ENCODE peak calls at places on chromosomes 6 and 20, in ten cellular contexts. U is astrocyte of the spinal cord, D is prostate gland, L is OCI-LY7, W is coronary artery, V is GM06990, A is hepatocyte, Q is BJ, K is stomach, G is tibial artery. M is an unnamed sample.

GRCh38 chr6:36917541-36918193 is 31.9 kb downstream of the C6orf89 start:
- DNase-seq in V (no peak), G (peak; percentile 78), K (no peak), D (peak; percentile 53), W (peak; percentile 80), A (peak; percentile 25), U (no peak), L (no peak), Q (peak; percentile 98), M (no peak)

GRCh38 chr20:50710492-50711063 is 19.2 kb upstream of the RIPOR3 start:
- DNase-seq in U (no peak), A (no peak), D (no peak), V (no peak), W (no peak), G (no peak), K (no peak), L (no peak), Q (no peak), M (no peak)

GRCh38 chr6:116447052-116447451 is 14.1 kb upstream of the CALHM6 start:
- DNase-seq in K (no peak), D (no peak), G (no peak), W (no peak), L (no peak), U (no peak), A (no peak), V (no peak), Q (no peak), M (no peak)

GRCh38 chr6:38185244-38185643 is 365.7 kb downstream of the ZFAND3 start:
- DNase-seq in D (no peak), Q (no peak), G (no peak), L (no peak), W (peak; percentile 9), V (no peak), A (no peak), U (no peak), K (no peak), M (no peak)

GRCh38 chr6:41071501-41071922 is 644 bp downstream of the OARD1 start:
- DNase-seq in L (peak; percentile 79), U (no peak), W (no peak), A (no peak), D (no peak), V (no peak), G (no peak), Q (peak; percentile 29), K (no peak), M (no peak)

GRCh38 chr6:43911625-43912577 is 141.9 kb downstream of the VEGFA start:
- DNase-seq in W (no peak), D (no peak), K (peak; percentile 63), V (no peak), L (no peak), A (peak; percentile 62), U (no peak), Q (no peak), G (no peak), M (no peak)

GRCh38 chr6:24339932-24340331 is 17.9 kb downstream of the DCDC2 start:
- DNase-seq in D (no peak), Q (no peak), W (no peak), L (no peak), G (no peak), U (no peak), A (no peak), V (no peak), K (no peak), M (no peak)

GRCh38 chr6:27752038-27752885 is 159.9 kb downstream of the OR2B2 start:
- DNase-seq in G (peak; percentile 69), U (peak; percentile 88), K (peak; percentile 58), L (peak; percentile 82), A (peak; percentile 88), W (no peak), D (peak; percentile 70), Q (peak; percentile 33), V (peak; percentile 63), M (peak; percentile 60)

GRCh38 chr6:111803804-111804203 is 69.4 kb downstream of the FYN start:
- DNase-seq in D (no peak), A (no peak), W (no peak), U (peak; percentile 85), K (no peak), Q (no peak), V (no peak), G (no peak), L (no peak), M (no peak)

GRCh38 chr20:64100566-64100888 is 6.8 kb downstream of the NPBWR2 start:
- DNase-seq in V (no peak), L (no peak), W (no peak), K (no peak), D (no peak), U (no peak), G (no peak), A (no peak), Q (no peak), M (no peak)

GRCh38 chr6:160992323-160993314 is 1.1 kb downstream of the MAP3K4 start:
- DNase-seq in U (peak; percentile 80), W (no peak), L (peak; percentile 58), Q (no peak), V (no peak), G (no peak), K (peak; percentile 35), D (peak; percentile 67), A (peak; percentile 80), M (no peak)

GRCh38 chr6:160991411-160992322 is at the start of gene MAP3K4:
- DNase-seq in D (peak; percentile 70), V (peak; percentile 90), K (peak; percentile 81), L (peak; percentile 78), U (peak; percentile 83), A (peak; percentile 90), G (peak; percentile 88), W (peak; percentile 88), Q (no peak), M (peak; percentile 38)

GRCh38 chr6:160998217-160998616 is 6.6 kb downstream of the MAP3K4 start:
- DNase-seq in U (no peak), Q (no peak), K (no peak), V (no peak), A (no peak), L (no peak), W (no peak), G (no peak), D (no peak), M (no peak)

GRCh38 chr6:160996316-160996715 is 4.7 kb downstream of the MAP3K4 start:
- DNase-seq in W (no peak), K (no peak), Q (no peak), D (no peak), G (no peak), V (no peak), A (no peak), L (no peak), U (no peak), M (no peak)

DNA sequence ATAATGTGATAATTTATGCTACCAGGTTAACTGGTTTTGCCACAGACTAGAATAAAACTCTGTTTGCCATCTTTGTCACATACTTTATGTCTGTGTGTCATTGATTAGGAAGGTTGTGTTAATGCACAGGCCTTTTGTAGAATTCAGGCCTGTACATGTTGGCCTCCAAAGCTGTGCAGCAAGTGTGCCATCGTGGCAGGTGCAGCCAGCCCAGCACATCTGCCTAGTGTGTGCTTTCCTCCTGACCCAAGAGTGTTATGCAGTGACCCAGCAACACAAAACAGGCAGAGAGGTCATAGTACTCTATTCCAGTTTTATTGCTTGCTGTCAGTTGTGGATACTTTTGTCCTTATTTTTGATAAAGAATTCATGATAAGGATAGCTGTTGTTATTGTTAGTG is 3.7 kb downstream of the MAP3K4 start:
- DNase-seq in L (no peak), G (no peak), U (no peak), V (no peak), Q (no peak), D (no peak), W (no peak), K (no peak), A (no peak), M (no peak)
- H3K4me3 ChIP-seq in L (no peak overlapping the region), G (no peak overlapping the region), U (no peak overlapping the region), V (no peak overlapping the region), Q (no peak overlapping the region), D (no peak overlapping the region), W (no peak overlapping the region), K (no peak overlapping the region), A (no peak overlapping the region), M (no peak overlapping the region)

GRCh38 chr6:65117854-65118409 is 589.1 kb downstream of the EYS start:
- DNase-seq in V (no peak), Q (no peak), D (no peak), G (no peak), W (no peak), U (no peak), L (no peak), K (no peak), A (no peak), M (no peak)
- TF ChIP-seq CTCF in V (no peak), Q (no peak), D (no peak), G (no peak), W (no peak), U (no peak), L (no peak), K (no peak), A (no peak), M (no peak)

GRCh38 chr6:1317302-1317815 is 5.5 kb downstream of the FOXQ1 start:
- DNase-seq in D (no peak), A (no peak), W (no peak), Q (no peak), U (no peak), V (no peak), G (no peak), K (no peak), L (no peak), M (no peak)

GRCh38 chr6:1318036-1318435 is 6.1 kb downstream of the FOXQ1 start:
- DNase-seq in V (no peak), U (no peak), A (no peak), K (no peak), W (no peak), L (no peak), Q (no peak), G (no peak), D (no peak), M (no peak)

GRCh38 chr6:1315560-1316386 is 3.9 kb downstream of the FOXQ1 start:
- DNase-seq in G (no peak), L (no peak), W (no peak), K (no peak), U (no peak), D (no peak), Q (no peak), V (no peak), A (no peak), M (no peak)

GRCh38 chr6:1315201-1315559 is 3.3 kb downstream of the FOXQ1 start:
- DNase-seq in D (no peak), W (no peak), G (no peak), Q (no peak), V (no peak), K (no peak), U (no peak), L (no peak), A (no peak), M (no peak)

GRCh38 chr6:1316482-1317220 is 4.8 kb downstream of the FOXQ1 start:
- DNase-seq in G (no peak), D (no peak), K (peak; percentile 73), W (no peak), L (no peak), Q (no peak), V (no peak), U (no peak), A (peak; percentile 48), M (no peak)
- H3K4me3 ChIP-seq in G (peak overlapping the region; percentile 48), D (peak overlapping the region; percentile 35), K (peak overlapping the region; percentile 57), W (peak overlapping the region; percentile 68), L (no peak overlapping the region), Q (peak overlapping the region; percentile 50), V (peak overlapping the region; percentile 14), U (peak overlapping the region; percentile 40), A (peak overlapping the region; percentile 55), M (no peak overlapping the region)

DNA sequence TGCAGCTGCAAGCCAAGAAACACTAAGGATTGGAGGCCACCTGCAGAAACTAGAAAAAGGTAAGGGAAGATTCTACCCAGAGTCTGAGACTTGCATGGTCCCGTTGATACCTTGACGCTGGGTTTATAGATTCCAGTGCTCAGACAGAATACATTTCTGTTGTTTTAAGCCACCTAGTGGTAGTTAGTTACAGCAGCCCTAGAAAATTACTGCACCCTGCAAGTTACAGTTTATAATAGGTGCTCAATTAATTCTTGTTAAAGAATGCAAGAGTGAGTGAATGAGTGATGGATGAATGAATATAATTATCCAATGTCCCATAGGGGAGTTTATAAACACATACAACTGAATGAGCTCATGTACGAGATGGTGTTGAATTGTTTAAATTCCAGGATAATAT is 453.1 kb upstream of the SLC35B3 start:
- DNase-seq in L (peak; percentile 2), W (no peak), K (no peak), G (no peak), Q (no peak), A (no peak), V (no peak), D (no peak), U (no peak), M (no peak)
- TF ChIP-seq CTCF in L (peak; percentile 67), W (no peak), K (no peak), G (no peak), Q (peak; percentile 9), A (peak; percentile 36), V (peak; percentile 53), D (no peak), U (peak; percentile 24), M (peak; percentile 59)